ENCODE peak calls at places on chromosomes 13 and 19, in eight cellular contexts. G, J, W, P, T, Y, X and U are unnamed samples.

GRCh38 chr13:33310245-33311038 is 24.9 kb upstream of the STARD13 start:
- DNase-seq in G (no peak), W (no peak), J (no peak), P (no peak), X (no peak), Y (no peak), T (no peak), U (no peak)

GRCh38 chr19:4303778-4304508 is 455 bp upstream of the FSD1 start:
- DNase-seq in G (no peak), T (no peak), P (no peak), W (no peak), X (no peak), Y (no peak), J (no peak), U (no peak)

GRCh38 chr19:33241091-33241529 is 15.5 kb upstream of the SLC7A10 start:
- DNase-seq in X (no peak), J (no peak), G (peak), W (no peak), T (no peak), Y (peak), P (no peak), U (no peak)

GRCh38 chr13:20553309-20553708 is 13.6 kb upstream of the IFT88 start:
- DNase-seq in X (no peak), P (no peak), G (no peak), J (no peak), T (no peak), Y (peak), W (no peak), U (no peak)

GRCh38 chr13:111395511-111396393 is 75.3 kb downstream of the TEX29 start:
- DNase-seq in G (no peak), Y (peak), P (no peak), J (no peak), X (no peak), T (no peak), W (no peak), U (no peak)

GRCh38 chr13:50682966-50683365 is 160.5 kb downstream of the DLEU7 start:
- DNase-seq in W (no peak), Y (no peak), P (no peak), X (no peak), J (no peak), T (no peak), G (no peak), U (no peak)

GRCh38 chr19:43997631-43998290 is 5.0 kb upstream of the ZNF230 start:
- DNase-seq in Y (no peak), J (no peak), W (peak), X (no peak), T (no peak), P (no peak), G (no peak), U (no peak)

GRCh38 chr13:93289842-93290241 is 63.2 kb downstream of the GPC6 start:
- DNase-seq in G (no peak), T (no peak), Y (no peak), P (no peak), J (no peak), X (no peak), W (no peak), U (no peak)

GRCh38 chr13:43786766-43787517 is at the start of gene ENOX1:
- DNase-seq in W (peak), X (no peak), J (peak), Y (peak), T (no peak), G (peak), P (no peak), U (no peak)

GRCh38 chr19:13430790-13431582 is 75.3 kb downstream of the CACNA1A start:
- DNase-seq in X (peak), W (peak), T (no peak), J (no peak), G (peak), P (peak), Y (peak), U (no peak)

GRCh38 chr13:48185018-48185417 is 48.0 kb upstream of the ITM2B start:
- DNase-seq in Y (no peak), W (no peak), J (no peak), X (no peak), P (no peak), G (no peak), T (no peak), U (no peak)